ENCODE peak calls at places on chromosomes 12 and 14, in eight cellular contexts. N is nephron progenitor cell; V is GM03348; L is activated CD4-positive, alpha-beta T cell treated with anti-CD3 and anti-CD28 coated beads, Interleukin-2, amount 50 U/mL, for 1 hour; Z is central memory CD8-positive, alpha-beta T cell; W is RCC 7860; D is EH; P is stimulated activated CD4-positive, alpha-beta T cell treated with anti-CD3 and anti-CD28 coated beads, TNF-alpha, amount 100 ng/mL, for 1 hour. R is an unnamed sample.

GRCh38 chr14:97077253-97077653 is 280.1 kb downstream of the VRK1 start:
- DNase-seq in D (no peak), P (no peak), N (no peak), W (peak), Z (peak), L (no peak), V (peak), R (no peak)

GRCh38 chr14:70008457-70008856 is 129.2 kb downstream of the SMOC1 start:
- DNase-seq in N (peak), Z (no peak), L (no peak), P (no peak), W (no peak), V (no peak), D (no peak), R (no peak)

GRCh38 chr14:22928237-22929103 is 706 bp downstream of the PRMT5 start:
- DNase-seq in W (no peak), N (no peak), P (no peak), L (no peak), V (no peak), D (peak), Z (no peak), R (no peak)

GRCh38 chr12:19833775-19834501 is 394.6 kb downstream of the AEBP2 start:
- DNase-seq in W (no peak), L (no peak), P (no peak), Z (no peak), D (peak), N (no peak), V (peak), R (no peak)

GRCh38 chr12:127273621-127274020 is 993.3 kb upstream of the TMEM132C start:
- DNase-seq in V (no peak), N (no peak), P (no peak), Z (no peak), W (peak), L (no peak), D (peak), R (no peak)

GRCh38 chr12:5220835-5221234 is 177.2 kb downstream of the KCNA5 start:
- DNase-seq in W (peak), D (peak), V (no peak), P (no peak), Z (no peak), L (no peak), N (no peak), R (no peak)

GRCh38 chr12:45458238-45458637 is 242.3 kb downstream of the ANO6 start:
- DNase-seq in N (no peak), P (no peak), V (no peak), Z (no peak), D (no peak), L (no peak), W (no peak), R (no peak)

GRCh38 chr12:122336015-122336946 is 70.0 kb upstream of the VPS33A start:
- DNase-seq in L (peak), Z (no peak), D (peak), W (peak), V (peak), P (peak), N (peak), R (peak)

GRCh38 chr12:105587237-105587636 is 256.7 kb downstream of the C12orf75 start:
- DNase-seq in D (no peak), P (no peak), W (no peak), L (no peak), Z (no peak), N (no peak), V (no peak), R (no peak)

GRCh38 chr12:100376166-100376565 is 19.3 kb downstream of the SLC17A8 start:
- DNase-seq in L (no peak), Z (no peak), D (no peak), P (no peak), V (no peak), N (no peak), W (no peak), R (no peak)

GRCh38 chr14:33475623-33476022 is 475.3 kb downstream of the EGLN3 start:
- DNase-seq in D (peak), N (peak), P (no peak), Z (no peak), L (peak), V (no peak), W (no peak), R (no peak)

GRCh38 chr12:50924439-50925341 is 27.7 kb upstream of the HIGD1C start:
- DNase-seq in W (no peak), P (no peak), Z (no peak), V (peak), N (peak), D (peak), L (no peak), R (peak)

GRCh38 chr12:89454080-89454848 is 70.3 kb downstream of the GALNT4 start:
- DNase-seq in Z (no peak), N (no peak), D (peak), L (no peak), V (peak), W (no peak), P (no peak), R (no peak)

GRCh38 chr14:103519837-103520212 is 2.8 kb downstream of the CKB start:
- DNase-seq in W (no peak), D (no peak), N (no peak), L (no peak), Z (no peak), V (no peak), P (no peak), R (no peak)

GRCh38 chr14:91396959-91397815 is 20.4 kb downstream of the CCDC88C start:
- DNase-seq in D (no peak), V (no peak), N (no peak), P (no peak), L (peak), Z (peak), W (no peak), R (no peak)

GRCh38 chr12:104347374-104348075 is 44.0 kb downstream of the EID3 start:
- DNase-seq in V (no peak), N (no peak), Z (no peak), D (peak), L (no peak), W (no peak), P (no peak), R (no peak)

GRCh38 chr12:120890963-120891362 is 13.2 kb downstream of the SPPL3 start:
- DNase-seq in V (no peak), W (no peak), N (no peak), P (no peak), L (no peak), Z (no peak), D (no peak), R (no peak)

GRCh38 chr12:48814313-48815280 is 3.7 kb upstream of the CACNB3 start:
- DNase-seq in Z (peak), D (peak), P (peak), N (peak), W (peak), L (peak), V (peak), R (peak)

GRCh38 chr12:26823391-26823790 is 9.6 kb downstream of the ITPR2 start:
- DNase-seq in Z (no peak), D (peak), V (no peak), P (no peak), W (no peak), L (no peak), N (no peak), R (no peak)

GRCh38 chr14:58832010-58832409 is 194.2 kb downstream of the DACT1 start:
- DNase-seq in D (peak), P (no peak), Z (no peak), N (no peak), W (no peak), L (no peak), V (peak), R (no peak)

GRCh38 chr14:54435500-54435981 is 5.6 kb downstream of the CNIH1 start:
- DNase-seq in W (peak), V (peak), L (no peak), P (no peak), Z (no peak), N (no peak), D (peak), R (peak)

GRCh38 chr12:46523863-46524770 is 151.5 kb upstream of the SLC38A2 start:
- DNase-seq in V (peak), P (no peak), D (peak), W (peak), N (no peak), Z (no peak), L (peak), R (peak)

GRCh38 chr12:20376984-20377383 is 8.6 kb downstream of the PDE3A start:
- DNase-seq in D (peak), Z (no peak), W (no peak), V (no peak), P (no peak), L (no peak), N (no peak), R (peak)

GRCh38 chr14:61430066-61430757 is 108.8 kb downstream of the PRKCH start:
- DNase-seq in V (no peak), N (no peak), L (no peak), P (no peak), D (no peak), Z (no peak), W (no peak), R (no peak)

GRCh38 chr12:120362516-120363273 is 6.3 kb downstream of the MSI1 start:
- DNase-seq in L (no peak), P (no peak), N (no peak), V (no peak), W (no peak), Z (no peak), D (no peak), R (no peak)

GRCh38 chr14:101130861-101131260 is 227.3 kb upstream of the RTL1 start:
- DNase-seq in L (no peak), V (no peak), N (no peak), W (no peak), Z (peak), P (no peak), D (no peak), R (no peak)

GRCh38 chr12:2125651-2126050 is 72.9 kb downstream of the CACNA1C start:
- DNase-seq in P (no peak), D (no peak), V (no peak), Z (no peak), L (no peak), W (no peak), N (no peak), R (no peak)

GRCh38 chr14:72457641-72458040 is 436.3 kb downstream of the DPF3 start:
- DNase-seq in Z (no peak), V (peak), P (no peak), L (no peak), W (peak), D (peak), N (no peak), R (peak)

GRCh38 chr12:12723147-12723680 is 6.0 kb downstream of the CDKN1B start:
- DNase-seq in Z (no peak), N (no peak), W (no peak), L (no peak), P (no peak), D (peak), V (no peak), R (no peak)

GRCh38 chr14:38252066-38252710 is 3.7 kb downstream of the CLEC14A start:
- DNase-seq in W (no peak), D (no peak), P (no peak), L (no peak), Z (no peak), N (no peak), V (no peak), R (no peak)

R was measured in AG08396.